ENCODE peak calls at places on chromosomes 11 and 22, in seven cellular contexts. N, D, O, W, R, J and X are unnamed samples. For H3K27me3 and H3K4me1, the result is how much of the 10 kb centered on the place peaks cover.

GRCh38 chr22:48919187-48919590 is 908.5 kb downstream of the BRD1 start:
- DNase-seq in D (no peak), J (no peak), W (peak), O (no peak), R (peak), N (no peak), X (peak)

GRCh38 chr11:128532571-128533091 is 54.7 kb downstream of the ETS1 start:
- DNase-seq in O (no peak), W (no peak), J (no peak), R (no peak), N (no peak), D (no peak), X (peak)

GRCh38 chr11:130740819-130741218 is 175.5 kb downstream of the SNX19 start:
- DNase-seq in O (peak), W (no peak), R (no peak), J (no peak), N (no peak), D (no peak), X (no peak)

GRCh38 chr11:69656536-69657455 is 15.8 kb downstream of the CCND1 start:
- DNase-seq in W (peak), J (peak), R (peak), O (peak), D (no peak), N (no peak), X (no peak)

GRCh38 chr11:103993502-103993901 is 42.9 kb upstream of the DDI1 start:
- DNase-seq in N (no peak), W (no peak), J (no peak), R (no peak), D (no peak), O (no peak), X (no peak)

GRCh38 chr22:46079861-46080821 is 70.2 kb upstream of the PPARA start:
- DNase-seq in O (peak), R (peak), D (peak), W (no peak), J (peak), N (peak), X (no peak)

GRCh38 chr11:26761382-26761781 is 39.5 kb upstream of the SLC5A12 start:
- DNase-seq in O (no peak), D (no peak), W (no peak), N (no peak), R (no peak), J (no peak), X (no peak)

GRCh38 chr22:45678961-45679912 is 7.6 kb downstream of the ATXN10 start:
- DNase-seq in O (no peak), J (no peak), W (no peak), D (no peak), N (no peak), R (no peak), X (no peak)

GRCh38 chr11:35121326-35121865 is 17.6 kb upstream of the CD44 start:
- DNase-seq in R (no peak), D (no peak), J (no peak), N (no peak), O (no peak), W (no peak), X (no peak)

GRCh38 chr11:94638278-94638901 is 71.2 kb downstream of the PIWIL4 start:
- DNase-seq in O (no peak), J (peak), D (no peak), W (peak), N (no peak), R (no peak), X (no peak)
- H3K27me3 ChIP-seq in O (under half), J (under half), D (under half), W (under half), N (under half), R (under half), X (under half)

DNA sequence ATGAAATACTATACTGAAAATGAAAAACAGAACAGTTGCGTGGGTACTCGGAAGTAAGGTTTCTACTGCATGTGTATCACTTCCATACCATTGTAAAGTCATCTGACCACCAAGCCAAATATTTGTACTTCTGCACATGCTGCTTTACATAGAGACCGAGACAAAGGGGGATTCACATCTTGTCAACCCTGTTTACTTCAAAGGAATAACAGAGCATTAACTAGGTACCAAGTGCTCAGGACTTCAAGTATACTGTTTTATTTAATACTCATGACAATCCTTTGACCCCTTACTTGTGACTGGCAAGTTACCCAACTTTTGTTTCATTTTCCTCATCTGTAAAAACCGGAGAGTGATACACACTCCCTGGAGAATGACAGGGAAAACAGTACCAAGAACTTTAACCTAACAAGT is 9.9 kb downstream of the MAPK1 start:
- DNase-seq in R (no peak), J (no peak), D (no peak), O (no peak), N (no peak), W (no peak), X (no peak)
- H3K4me1 ChIP-seq in R (under half), J (under half), D (half or more), O (under half), N (under half), W (under half), X (under half)

GRCh38 chr11:45262900-45263299 is 23.2 kb downstream of the SYT13 start:
- DNase-seq in O (no peak), J (no peak), R (no peak), D (no peak), N (no peak), W (no peak), X (no peak)
- H3K27me3 ChIP-seq in O (under half), J (under half), R (under half), D (under half), N (under half), W (under half), X (under half)

GRCh38 chr22:42939941-42940653 is 74.9 kb downstream of the PACSIN2 start:
- DNase-seq in W (no peak), J (peak), N (no peak), D (no peak), R (no peak), O (peak), X (no peak)
- H3K4me1 ChIP-seq in W (under half), J (under half), N (under half), D (half or more), R (under half), O (under half), X (under half)

GRCh38 chr11:124867700-124868099 is 2.5 kb downstream of the ROBO3 start:
- DNase-seq in O (peak), D (no peak), J (peak), R (no peak), W (no peak), N (no peak), X (peak)
- H3K27me3 ChIP-seq in O (half or more), D (half or more), J (under half), R (under half), W (half or more), N (half or more), X (half or more)

DNA sequence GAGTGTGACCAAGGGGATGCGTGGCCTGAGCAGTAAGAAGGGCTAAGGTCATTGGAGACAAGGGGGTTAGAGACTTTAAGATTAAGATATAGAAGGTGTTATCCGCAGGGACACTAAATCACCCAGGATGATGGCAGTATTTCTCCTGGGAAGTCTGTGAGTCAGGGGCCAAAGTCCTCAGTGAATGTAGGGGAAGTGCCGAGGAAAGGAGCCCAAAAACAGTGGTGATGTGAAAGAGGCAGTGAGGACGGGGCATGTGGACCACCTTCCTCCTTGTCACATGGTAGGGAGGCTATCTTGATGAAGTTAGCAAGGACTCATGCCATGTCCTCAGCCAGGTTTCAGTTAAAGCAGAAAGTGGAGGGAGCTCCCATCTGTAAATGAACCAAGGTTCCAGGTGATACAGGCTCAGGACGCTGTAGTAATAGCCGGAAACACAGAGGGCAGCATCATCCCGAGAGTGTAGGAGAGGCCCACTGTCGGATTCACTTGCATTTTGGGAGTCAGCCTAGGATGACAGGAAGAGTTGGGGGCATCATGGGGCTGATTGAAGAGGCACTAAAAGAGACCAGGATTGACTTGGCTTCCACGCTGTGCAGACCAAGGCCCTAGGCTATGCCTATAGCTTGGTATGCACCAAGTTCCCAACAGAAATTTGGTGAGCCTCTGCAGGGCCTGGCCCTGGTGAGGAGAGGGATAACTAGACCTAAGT is 33.5 kb downstream of the WEE1 start:
- DNase-seq in R (no peak), J (peak), W (peak), N (no peak), D (no peak), O (no peak), X (peak)
- H3K4me1 ChIP-seq in R (under half), J (under half), W (under half), N (under half), D (under half), O (under half), X (under half)

DNA sequence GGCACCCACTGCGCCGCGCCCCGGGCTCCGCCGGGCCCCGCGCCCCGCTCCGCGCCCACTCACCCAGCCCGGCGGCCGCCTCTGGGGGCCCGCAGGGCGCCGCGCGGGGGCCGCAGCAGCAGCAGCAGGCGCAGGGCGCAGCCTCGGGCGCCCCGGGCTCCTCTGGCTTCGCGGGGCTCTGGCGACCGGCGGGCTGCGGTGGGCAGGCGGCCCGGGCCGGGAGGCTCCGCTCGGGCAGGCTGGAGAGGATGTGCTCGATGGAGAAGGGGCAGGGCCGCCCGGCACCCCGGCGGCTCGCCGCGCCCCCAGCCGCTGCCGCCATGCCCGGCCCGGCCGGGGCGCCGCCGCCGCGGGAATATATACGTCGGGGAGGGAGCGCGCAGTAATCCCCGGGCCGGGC is at the start of gene GSC2:
- DNase-seq in R (no peak), O (no peak), N (no peak), D (no peak), J (no peak), W (peak), X (peak)
- H3K27me3 ChIP-seq in R (under half), O (half or more), N (half or more), D (half or more), J (under half), W (half or more), X (half or more)